ENCODE peak calls at places on chromosomes 5 and 9, in four cellular contexts. O, Q, W and R are unnamed samples.

GRCh38 chr5:13698882-13699281 is 245.6 kb downstream of the DNAH5 start:
- DNase-seq in Q (no peak), W (no peak), O (no peak), R (no peak)

GRCh38 chr5:140565024-140565779 is 574 bp downstream of the SLC35A4 start:
- DNase-seq in Q (peak; percentile 35), W (no peak), O (no peak), R (no peak)

GRCh38 chr5:175542232-175542965 is 64.0 kb downstream of the SFXN1 start:
- DNase-seq in Q (no peak), W (no peak), O (no peak), R (no peak)

GRCh38 chr9:4402501-4402900 is 87.8 kb upstream of the SLC1A1 start:
- DNase-seq in O (no peak), Q (no peak), W (no peak), R (no peak)

GRCh38 chr9:131837836-131838235 is 98.0 kb upstream of the RAPGEF1 start:
- DNase-seq in O (no peak), Q (no peak), W (no peak), R (no peak)

GRCh38 chr5:115601709-115602584 is at the start of gene TICAM2:
- DNase-seq in O (peak; percentile 37), W (no peak), Q (peak; percentile 50), R (peak; percentile 73)

GRCh38 chr9:89701221-89701798 is 96.5 kb downstream of the GADD45G start:
- DNase-seq in Q (no peak), O (peak; percentile 57), W (peak; percentile 84), R (peak; percentile 50)

GRCh38 chr5:153782589-153783238 is 256.0 kb downstream of the FAM114A2 start:
- DNase-seq in O (no peak), Q (no peak), W (no peak), R (no peak)

GRCh38 chr9:23426144-23426543 is 399.9 kb downstream of the ELAVL2 start:
- DNase-seq in Q (no peak), W (no peak), O (no peak), R (no peak)

GRCh38 chr9:68500457-68501158 is 40.1 kb downstream of the TMEM252 start:
- DNase-seq in W (no peak), O (no peak), Q (peak; percentile 90), R (no peak)

GRCh38 chr9:89879711-89880110 is 274.9 kb downstream of the GADD45G start:
- DNase-seq in W (no peak), O (no peak), Q (no peak), R (no peak)

GRCh38 chr9:38226491-38226951 is 157.5 kb upstream of the SHB start:
- DNase-seq in Q (peak; percentile 29), W (no peak), O (no peak), R (no peak)

GRCh38 chr9:124297553-124297905 is 39.8 kb downstream of the NEK6 start:
- DNase-seq in W (no peak), O (no peak), Q (peak; percentile 88), R (no peak)

GRCh38 chr9:118529210-118529609 is 825.0 kb downstream of the TLR4 start:
- DNase-seq in Q (no peak), O (no peak), W (no peak), R (no peak)

GRCh38 chr9:112582863-112583262 is 96.2 kb downstream of the KIAA1958 start:
- DNase-seq in O (no peak), W (no peak), Q (no peak), R (no peak)

GRCh38 chr5:125038477-125038876 is 292.0 kb upstream of the ZNF608 start:
- DNase-seq in W (no peak), O (no peak), Q (no peak), R (no peak)

GRCh38 chr5:78280261-78280660 is 14.2 kb downstream of the AP3B1 start:
- DNase-seq in W (no peak), O (no peak), Q (no peak), R (no peak)

DNA sequence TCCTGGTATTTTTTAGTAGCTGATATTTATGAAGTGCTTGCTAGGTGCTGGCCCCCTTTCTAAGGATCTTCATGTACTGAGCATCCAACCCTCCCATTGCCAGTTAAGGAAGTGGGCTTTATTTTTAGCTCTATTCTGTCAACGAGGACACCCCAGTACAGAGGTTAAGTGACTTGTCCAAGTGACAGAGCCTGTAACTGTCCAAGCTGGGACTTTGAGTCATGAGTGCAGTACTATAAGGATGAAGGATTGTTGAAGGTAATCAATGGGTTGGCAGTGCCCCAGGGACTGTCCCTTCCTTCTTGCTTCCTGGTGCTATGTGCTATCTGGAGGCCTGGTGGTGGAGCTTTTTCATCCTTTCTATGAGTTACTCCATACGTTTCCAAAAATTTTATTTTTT is 18.0 kb upstream of the FABP6 start:
- DNase-seq in O (no peak), Q (no peak), W (no peak), R (no peak)
- H3K4me3 ChIP-seq in O (no peak overlapping the region), Q (no peak overlapping the region), W (no peak overlapping the region), R (no peak overlapping the region)

DNA sequence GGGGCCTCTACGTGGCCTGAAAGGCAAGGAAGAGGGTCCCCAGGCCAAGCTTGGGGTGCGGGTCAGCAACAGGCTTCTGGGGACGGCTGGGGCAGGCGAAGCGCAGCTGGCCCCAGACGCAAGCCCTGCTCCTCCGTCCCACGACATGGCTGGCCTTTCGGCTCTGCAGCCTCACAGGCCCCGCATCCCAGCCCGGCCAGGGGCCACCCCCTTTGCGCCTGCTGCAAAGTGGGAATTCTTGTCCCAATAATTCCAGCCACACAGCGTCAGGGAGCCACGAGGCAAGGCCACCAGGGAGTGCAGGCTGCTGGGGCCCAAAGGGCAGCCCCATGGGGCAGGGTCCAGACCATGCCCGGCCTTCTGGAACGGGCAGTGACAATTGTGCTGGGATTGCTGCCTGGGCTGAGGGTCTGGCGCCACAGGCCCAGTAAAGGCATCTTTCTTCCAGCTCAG is 1.1 kb upstream of the ENTPD2 start:
- DNase-seq in W (no peak), O (no peak), Q (no peak), R (no peak)
- H3K27me3 ChIP-seq in W (peaks cover 6% of the 10 kb centered on the region), O (peaks cover 15% of the 10 kb centered on the region), Q (no peaks in the 10 kb centered on the region), R (peaks cover 25% of the 10 kb centered on the region)

GRCh38 chr9:137044502-137045177 is 1.3 kb downstream of the NPDC1 start:
- DNase-seq in W (no peak), Q (peak; percentile 45), O (no peak), R (no peak)
- H3K27ac ChIP-seq in W (no peak overlapping the region), Q (no peak overlapping the region), O (no peak overlapping the region), R (no peak overlapping the region)

DNA sequence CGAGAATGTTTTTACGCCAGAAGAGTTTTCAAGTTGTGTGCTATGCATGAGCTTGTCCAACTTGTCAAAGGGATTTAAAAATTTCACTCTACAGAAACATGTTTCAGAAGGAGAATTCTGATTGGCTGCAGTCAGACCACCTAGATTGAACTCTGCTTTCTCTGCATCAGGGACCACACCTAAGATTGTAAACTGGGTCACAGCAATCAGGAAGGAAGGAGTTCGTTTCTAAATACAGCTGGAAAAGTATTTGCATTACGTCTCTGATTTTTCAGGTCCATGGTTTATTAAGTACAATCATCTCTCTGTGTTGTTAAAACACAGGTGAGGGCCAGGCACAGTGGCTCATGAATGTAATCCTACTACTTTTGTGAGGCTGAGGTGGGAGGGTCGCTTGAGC is 5.7 kb downstream of the GLRX start:
- DNase-seq in Q (no peak), W (no peak), O (no peak), R (no peak)
- H3K4me3 ChIP-seq in Q (peak overlapping the region; percentile 29), W (no peak overlapping the region), O (peak overlapping the region; percentile 42), R (no peak overlapping the region)

DNA sequence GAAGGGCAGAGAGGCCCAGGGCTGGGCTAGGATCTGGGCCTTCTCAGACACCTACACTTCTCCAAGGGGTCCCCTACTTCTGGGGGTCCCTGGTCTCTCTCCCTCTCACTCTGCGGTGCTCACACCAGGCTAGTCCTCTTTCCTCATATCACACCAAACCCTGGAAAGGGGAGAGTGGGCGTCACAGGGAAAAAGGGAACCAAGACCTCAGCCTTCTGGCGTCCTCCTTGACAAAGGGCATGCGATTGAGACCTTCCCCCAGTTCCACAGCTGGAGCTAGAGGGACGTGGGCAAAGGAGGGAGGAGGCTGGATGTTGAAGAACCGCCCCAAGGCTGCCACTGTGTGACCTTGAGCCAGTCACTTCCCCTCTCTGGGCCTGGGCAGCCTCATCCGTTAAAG is 18.5 kb upstream of the TOR2A start:
- DNase-seq in Q (no peak), W (no peak), O (no peak), R (no peak)
- H3K27me3 ChIP-seq in Q (peaks cover 20% of the 10 kb centered on the region), W (no peaks in the 10 kb centered on the region), O (no peaks in the 10 kb centered on the region), R (no peaks in the 10 kb centered on the region)

DNA sequence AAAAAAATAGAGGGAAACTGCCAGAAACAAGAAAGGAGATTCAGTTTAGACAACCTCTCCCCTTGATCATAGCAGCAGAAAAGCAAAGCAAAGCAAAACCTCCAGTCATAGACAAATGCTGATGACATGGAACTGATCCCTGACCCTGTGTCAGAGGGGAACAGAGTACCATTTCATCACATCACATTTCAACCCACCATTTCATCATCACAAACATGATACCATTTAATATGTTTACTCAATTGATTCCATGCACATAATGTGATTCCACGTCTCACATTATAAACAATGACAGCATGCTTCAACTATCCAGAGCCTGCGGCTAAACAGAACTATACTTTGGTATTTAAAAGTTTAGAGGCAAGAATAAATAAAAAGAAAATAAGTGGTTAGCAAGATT is 28.7 kb upstream of the ACOT12 start:
- DNase-seq in W (no peak), O (no peak), Q (peak; percentile 93), R (no peak)
- H3K27ac ChIP-seq in W (no peak overlapping the region), O (no peak overlapping the region), Q (peak overlapping the region; percentile 99), R (no peak overlapping the region)

DNA sequence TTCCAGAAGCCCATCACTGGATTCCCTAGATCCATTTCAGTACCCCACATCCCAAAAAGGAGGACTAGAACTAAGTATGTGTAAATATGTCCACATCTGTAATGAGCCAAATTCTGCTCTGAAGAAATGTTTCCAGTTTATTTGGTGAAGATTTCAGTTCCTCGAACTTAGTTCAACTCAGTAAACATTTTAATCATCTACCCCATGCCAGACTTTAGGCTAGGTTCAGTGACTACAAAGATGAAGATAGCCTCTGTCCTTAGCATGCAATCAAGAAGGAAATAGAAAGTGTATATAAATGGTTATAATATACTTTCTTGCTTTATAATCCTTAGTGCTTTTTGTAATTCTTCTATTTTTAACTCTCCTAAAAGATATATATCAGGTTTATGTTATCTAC is 21.5 kb downstream of the RUSC2 start:
- DNase-seq in Q (no peak), W (no peak), O (no peak), R (no peak)
- H3K4me3 ChIP-seq in Q (no peak overlapping the region), W (no peak overlapping the region), O (no peak overlapping the region), R (no peak overlapping the region)

GRCh38 chr9:130473521-130473920 is 28.8 kb downstream of the ASS1 start:
- DNase-seq in Q (no peak), O (no peak), W (no peak), R (no peak)

GRCh38 chr9:130472184-130472705 is 27.5 kb downstream of the ASS1 start:
- DNase-seq in O (no peak), Q (no peak), W (no peak), R (no peak)

GRCh38 chr9:130471411-130472183 is 26.8 kb downstream of the ASS1 start:
- DNase-seq in W (no peak), Q (no peak), O (no peak), R (no peak)

GRCh38 chr9:130474131-130474530 is 29.4 kb downstream of the ASS1 start:
- DNase-seq in Q (no peak), O (no peak), W (no peak), R (no peak)

DNA sequence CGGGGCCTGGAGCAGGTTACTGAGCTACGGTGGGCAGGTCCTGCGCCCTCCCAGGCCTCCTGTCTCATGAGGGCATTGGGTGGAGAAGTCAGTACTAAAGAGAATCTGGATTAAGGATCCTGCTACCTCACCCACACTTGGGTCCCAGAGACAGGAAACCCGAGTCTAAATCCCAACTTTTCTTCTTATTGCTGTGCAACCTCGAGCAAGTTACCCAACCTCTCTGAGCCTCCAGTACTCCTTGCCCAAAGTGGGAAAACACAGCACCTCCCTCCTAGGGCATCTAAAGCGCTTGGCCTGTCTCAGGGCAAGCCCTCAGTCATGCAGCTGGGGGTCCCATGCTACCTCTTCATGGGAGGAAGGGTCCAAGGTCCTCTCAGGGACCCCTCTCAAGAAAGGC is 28.2 kb downstream of the ASS1 start:
- DNase-seq in O (no peak), Q (no peak), W (no peak), R (no peak)
- H3K27me3 ChIP-seq in O (peaks cover 19% of the 10 kb centered on the region), Q (no peaks in the 10 kb centered on the region), W (no peaks in the 10 kb centered on the region), R (peaks cover 5% of the 10 kb centered on the region)